ENCODE peak calls at places on chromosome 1, in six cellular contexts. One of them, this sample, is unnamed. For H3K27me3, the result is how much of the 10 kb centered on the place peaks cover.

GRCh38 chr1:71473331-71473730 is 392.5 kb upstream of the ZRANB2 start:
- DNase-seq in thoracic aorta: no peak
- DNase-seq in lower lobe of right lung: no peak
- DNase-seq in heart right ventricle: no peak
- DNase-seq in bronchial epithelial cell: no peak
- DNase-seq in stomach: no peak
- DNase-seq in this sample: no peak

GRCh38 chr1:77245724-77246294 is 26.6 kb upstream of the PIGK start:
- DNase-seq in bronchial epithelial cell: no peak
- DNase-seq in heart right ventricle: no peak
- DNase-seq in stomach: no peak
- DNase-seq in lower lobe of right lung: no peak
- DNase-seq in thoracic aorta: no peak
- DNase-seq in this sample: no peak

GRCh38 chr1:159881930-159882839 is 17.8 kb downstream of the CFAP45 start:
- DNase-seq in thoracic aorta: no peak
- DNase-seq in stomach: peak
- DNase-seq in lower lobe of right lung: peak
- DNase-seq in bronchial epithelial cell: peak
- DNase-seq in heart right ventricle: peak
- DNase-seq in this sample: no peak

GRCh38 chr1:240621249-240621648 is 9.3 kb upstream of the GREM2 start:
- DNase-seq in lower lobe of right lung: no peak
- DNase-seq in thoracic aorta: no peak
- DNase-seq in heart right ventricle: no peak
- DNase-seq in bronchial epithelial cell: peak
- DNase-seq in stomach: no peak
- DNase-seq in this sample: no peak

GRCh38 chr1:173410133-173410793 is 66.9 kb upstream of the PRDX6 start:
- DNase-seq in thoracic aorta: no peak
- DNase-seq in heart right ventricle: no peak
- DNase-seq in bronchial epithelial cell: no peak
- DNase-seq in lower lobe of right lung: no peak
- DNase-seq in stomach: no peak
- DNase-seq in this sample: no peak

GRCh38 chr1:152516082-152516481 is 1.8 kb downstream of the CRCT1 start:
- DNase-seq in stomach: no peak
- DNase-seq in bronchial epithelial cell: no peak
- DNase-seq in thoracic aorta: no peak
- DNase-seq in heart right ventricle: no peak
- DNase-seq in lower lobe of right lung: no peak
- DNase-seq in this sample: no peak

GRCh38 chr1:235442788-235443429 is 61.3 kb downstream of the B3GALNT2 start:
- DNase-seq in stomach: no peak
- DNase-seq in bronchial epithelial cell: peak
- DNase-seq in thoracic aorta: no peak
- DNase-seq in heart right ventricle: no peak
- DNase-seq in lower lobe of right lung: no peak
- DNase-seq in this sample: no peak

GRCh38 chr1:6097117-6097595 is 51.5 kb downstream of the KCNAB2 start:
- DNase-seq in stomach: no peak
- DNase-seq in thoracic aorta: no peak
- DNase-seq in heart right ventricle: peak
- DNase-seq in lower lobe of right lung: peak
- DNase-seq in bronchial epithelial cell: no peak
- DNase-seq in this sample: no peak

GRCh38 chr1:105608713-105609112 is 1447.8 kb upstream of the PRMT6 start:
- DNase-seq in bronchial epithelial cell: peak
- DNase-seq in thoracic aorta: no peak
- DNase-seq in stomach: no peak
- DNase-seq in heart right ventricle: no peak
- DNase-seq in lower lobe of right lung: no peak
- DNase-seq in this sample: no peak

GRCh38 chr1:201279313-201279712 is 4.0 kb upstream of the PKP1 start:
- DNase-seq in thoracic aorta: no peak
- DNase-seq in heart right ventricle: no peak
- DNase-seq in bronchial epithelial cell: no peak
- DNase-seq in lower lobe of right lung: no peak
- DNase-seq in stomach: no peak
- DNase-seq in this sample: no peak

GRCh38 chr1:6911229-6911941 is 126.1 kb downstream of the CAMTA1 start:
- DNase-seq in stomach: no peak
- DNase-seq in thoracic aorta: no peak
- DNase-seq in heart right ventricle: no peak
- DNase-seq in lower lobe of right lung: no peak
- DNase-seq in bronchial epithelial cell: no peak
- DNase-seq in this sample: no peak

GRCh38 chr1:62144238-62144831 is 50.3 kb upstream of the L1TD1 start:
- DNase-seq in stomach: no peak
- DNase-seq in heart right ventricle: no peak
- DNase-seq in lower lobe of right lung: no peak
- DNase-seq in thoracic aorta: no peak
- DNase-seq in bronchial epithelial cell: peak
- DNase-seq in this sample: no peak

GRCh38 chr1:221689138-221689537 is 52.8 kb downstream of the DUSP10 start:
- DNase-seq in thoracic aorta: no peak
- DNase-seq in lower lobe of right lung: no peak
- DNase-seq in heart right ventricle: no peak
- DNase-seq in stomach: no peak
- DNase-seq in bronchial epithelial cell: peak
- DNase-seq in this sample: no peak

GRCh38 chr1:18109756-18110597 is 2.4 kb downstream of the IGSF21 start:
- DNase-seq in stomach: peak
- DNase-seq in heart right ventricle: peak
- DNase-seq in lower lobe of right lung: no peak
- DNase-seq in thoracic aorta: no peak
- DNase-seq in bronchial epithelial cell: no peak
- DNase-seq in this sample: no peak

GRCh38 chr1:18111605-18112297 is 4.2 kb downstream of the IGSF21 start:
- DNase-seq in thoracic aorta: no peak
- DNase-seq in stomach: no peak
- DNase-seq in heart right ventricle: no peak
- DNase-seq in lower lobe of right lung: no peak
- DNase-seq in bronchial epithelial cell: no peak
- DNase-seq in this sample: no peak

GRCh38 chr1:18110598-18110939 is 3.0 kb downstream of the IGSF21 start:
- DNase-seq in stomach: no peak
- DNase-seq in thoracic aorta: no peak
- DNase-seq in lower lobe of right lung: no peak
- DNase-seq in heart right ventricle: peak
- DNase-seq in bronchial epithelial cell: no peak
- DNase-seq in this sample: no peak

GRCh38 chr1:18112611-18113010 is 5.0 kb downstream of the IGSF21 start:
- DNase-seq in thoracic aorta: no peak
- DNase-seq in heart right ventricle: no peak
- DNase-seq in lower lobe of right lung: no peak
- DNase-seq in bronchial epithelial cell: no peak
- DNase-seq in stomach: no peak
- DNase-seq in this sample: no peak

DNA sequence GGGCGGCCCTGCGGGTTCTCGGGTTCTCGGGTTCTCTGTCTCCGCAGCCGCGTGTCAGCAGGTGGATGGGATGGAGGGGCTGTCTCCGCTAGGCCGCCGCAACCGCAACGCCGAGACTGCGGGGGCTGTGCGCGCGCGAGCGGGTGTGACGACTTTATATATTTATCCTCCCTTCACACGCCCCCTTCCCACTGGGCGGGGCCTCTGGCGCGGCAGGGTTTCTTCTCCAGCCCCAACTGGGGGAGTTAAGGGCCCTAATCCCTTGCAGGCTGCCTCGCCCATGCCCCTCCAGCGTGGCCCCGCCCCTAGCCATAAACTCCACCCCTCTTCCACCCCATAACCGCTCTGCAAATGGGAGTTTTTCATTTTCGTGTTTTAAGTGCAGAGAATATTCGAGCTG is 3.4 kb downstream of the IGSF21 start:
- DNase-seq in heart right ventricle: peak
- DNase-seq in lower lobe of right lung: no peak
- DNase-seq in stomach: no peak
- DNase-seq in bronchial epithelial cell: no peak
- DNase-seq in thoracic aorta: no peak
- DNase-seq in this sample: no peak
- H3K27me3 ChIP-seq in heart right ventricle: half or more
- H3K27me3 ChIP-seq in lower lobe of right lung: half or more
- H3K27me3 ChIP-seq in stomach: half or more
- H3K27me3 ChIP-seq in bronchial epithelial cell: under half
- H3K27me3 ChIP-seq in thoracic aorta: under half
- H3K27me3 ChIP-seq in this sample: under half

GRCh38 chr1:243487649-243488227 is 231.9 kb downstream of the SDCCAG8 start:
- DNase-seq in heart right ventricle: no peak
- DNase-seq in stomach: no peak
- DNase-seq in bronchial epithelial cell: peak
- DNase-seq in thoracic aorta: no peak
- DNase-seq in lower lobe of right lung: no peak
- DNase-seq in this sample: no peak
- TF ChIP-seq CTCF in heart right ventricle: no peak
- TF ChIP-seq CTCF in stomach: no peak
- TF ChIP-seq CTCF in bronchial epithelial cell: no peak
- TF ChIP-seq CTCF in thoracic aorta: no peak
- TF ChIP-seq CTCF in lower lobe of right lung: no peak
- TF ChIP-seq CTCF in this sample: no peak

GRCh38 chr1:90925928-90926869 is 95.6 kb downstream of the ZNF644 start:
- DNase-seq in thoracic aorta: no peak
- DNase-seq in stomach: no peak
- DNase-seq in heart right ventricle: no peak
- DNase-seq in bronchial epithelial cell: peak
- DNase-seq in lower lobe of right lung: no peak
- DNase-seq in this sample: no peak
- H3K4me3 ChIP-seq in thoracic aorta: no peak
- H3K4me3 ChIP-seq in stomach: no peak
- H3K4me3 ChIP-seq in heart right ventricle: no peak
- H3K4me3 ChIP-seq in bronchial epithelial cell: no peak
- H3K4me3 ChIP-seq in lower lobe of right lung: no peak
- H3K4me3 ChIP-seq in this sample: no peak

GRCh38 chr1:41365772-41366427 is 4.7 kb downstream of the FOXO6 start:
- DNase-seq in bronchial epithelial cell: no peak
- DNase-seq in lower lobe of right lung: no peak
- DNase-seq in stomach: peak
- DNase-seq in heart right ventricle: no peak
- DNase-seq in thoracic aorta: no peak
- DNase-seq in this sample: no peak
- H3K27me3 ChIP-seq in bronchial epithelial cell: under half
- H3K27me3 ChIP-seq in lower lobe of right lung: under half
- H3K27me3 ChIP-seq in stomach: half or more
- H3K27me3 ChIP-seq in heart right ventricle: half or more
- H3K27me3 ChIP-seq in thoracic aorta: under half
- H3K27me3 ChIP-seq in this sample: under half

GRCh38 chr1:32181065-32181464 is 1.6 kb downstream of the TXLNA start:
- DNase-seq in thoracic aorta: no peak
- DNase-seq in stomach: no peak
- DNase-seq in bronchial epithelial cell: no peak
- DNase-seq in heart right ventricle: no peak
- DNase-seq in lower lobe of right lung: no peak
- DNase-seq in this sample: no peak

GRCh38 chr1:32179193-32179442 is 357 bp upstream of the TXLNA start:
- DNase-seq in lower lobe of right lung: no peak
- DNase-seq in heart right ventricle: no peak
- DNase-seq in stomach: no peak
- DNase-seq in bronchial epithelial cell: no peak
- DNase-seq in thoracic aorta: no peak
- DNase-seq in this sample: no peak

GRCh38 chr1:32181563-32181962 is 2.1 kb downstream of the TXLNA start:
- DNase-seq in stomach: no peak
- DNase-seq in lower lobe of right lung: no peak
- DNase-seq in thoracic aorta: no peak
- DNase-seq in bronchial epithelial cell: no peak
- DNase-seq in heart right ventricle: no peak
- DNase-seq in this sample: no peak

GRCh38 chr1:32179443-32180185 is at the start of gene TXLNA:
- DNase-seq in stomach: peak
- DNase-seq in heart right ventricle: peak
- DNase-seq in bronchial epithelial cell: peak
- DNase-seq in thoracic aorta: peak
- DNase-seq in lower lobe of right lung: peak
- DNase-seq in this sample: peak

DNA sequence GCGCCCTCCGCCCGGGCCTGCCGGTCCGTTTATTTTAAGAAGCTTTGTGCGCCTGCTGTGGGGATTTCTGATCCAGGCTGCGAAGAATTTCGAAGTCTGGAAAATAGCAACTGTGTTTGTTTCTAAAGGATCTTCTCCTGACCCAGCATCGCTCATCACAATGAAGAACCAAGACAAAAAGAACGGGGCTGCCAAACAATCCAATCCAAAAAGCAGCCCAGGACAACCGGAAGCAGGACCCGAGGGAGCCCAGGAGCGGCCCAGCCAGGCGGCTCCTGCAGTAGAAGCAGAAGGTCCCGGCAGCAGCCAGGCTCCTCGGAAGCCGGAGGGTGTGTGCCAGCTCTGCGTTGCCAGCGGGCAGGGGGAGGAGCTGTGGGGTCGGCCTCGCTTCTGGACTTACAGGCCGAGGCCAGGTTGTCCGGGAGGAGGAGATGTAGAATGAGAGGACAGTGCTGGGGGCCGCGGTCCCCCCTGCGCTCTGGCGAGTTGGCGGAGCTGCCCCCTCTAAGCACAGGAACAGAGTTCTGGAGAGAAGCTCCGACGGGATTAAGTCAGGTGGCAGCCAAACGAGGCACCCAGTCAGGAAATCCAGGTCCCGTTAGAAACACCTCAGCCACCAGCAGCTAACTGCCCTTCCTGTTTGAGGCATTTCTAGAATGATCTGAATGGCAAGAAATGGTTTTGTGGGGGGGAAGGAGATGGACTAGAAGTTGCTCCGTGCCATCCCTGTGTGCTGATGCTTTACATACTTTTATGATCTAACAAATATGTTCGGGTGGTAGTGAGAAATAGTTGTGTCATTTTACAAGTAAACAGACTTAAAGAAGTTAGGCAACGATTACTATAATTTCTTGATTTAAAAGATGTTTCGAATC is 948 bp downstream of the TXLNA start:
- DNase-seq in stomach: peak
- DNase-seq in bronchial epithelial cell: peak
- DNase-seq in heart right ventricle: peak
- DNase-seq in thoracic aorta: no peak
- DNase-seq in lower lobe of right lung: peak
- DNase-seq in this sample: no peak
- TF ChIP-seq CTCF in stomach: no peak
- TF ChIP-seq CTCF in bronchial epithelial cell: no peak
- TF ChIP-seq CTCF in heart right ventricle: no peak
- TF ChIP-seq CTCF in thoracic aorta: no peak
- TF ChIP-seq CTCF in lower lobe of right lung: no peak
- TF ChIP-seq CTCF in this sample: no peak

DNA sequence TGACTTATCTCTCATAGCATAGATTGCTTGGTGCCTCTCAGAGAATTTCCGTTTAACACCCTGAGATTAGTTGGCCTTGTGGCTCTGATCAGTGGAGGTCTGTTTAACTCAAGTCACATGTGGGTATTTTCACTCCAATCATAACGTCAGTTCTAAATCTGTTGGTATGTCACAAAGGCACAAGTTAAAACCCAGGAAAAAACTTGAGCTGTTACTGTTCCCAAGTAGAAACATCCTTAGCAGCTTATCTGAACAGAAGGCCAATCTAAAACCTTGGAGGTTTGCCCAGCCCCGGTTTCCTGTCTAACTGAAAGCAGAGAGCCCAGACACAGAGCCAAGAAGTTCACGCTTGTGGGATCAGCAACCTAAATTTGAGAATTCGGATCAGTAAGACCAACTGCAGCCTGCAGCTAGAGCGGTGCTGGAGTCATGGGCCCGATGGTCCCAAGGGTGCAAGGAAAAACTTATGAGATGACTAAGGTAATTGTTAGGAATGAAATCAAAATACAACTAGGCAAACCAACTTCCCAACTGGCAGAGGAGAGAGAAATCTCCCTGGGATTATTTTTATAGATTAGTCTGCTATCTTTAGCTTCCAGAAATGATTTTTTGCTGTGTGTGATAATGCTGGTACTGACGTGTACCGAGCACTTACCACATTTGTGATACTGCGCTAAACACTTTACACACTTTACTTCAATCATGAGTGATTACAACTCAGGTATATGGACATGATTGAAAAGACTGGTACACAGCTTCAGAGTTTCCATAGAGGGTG is 90.2 kb upstream of the C1orf21 start:
- DNase-seq in thoracic aorta: peak
- DNase-seq in lower lobe of right lung: peak
- DNase-seq in heart right ventricle: peak
- DNase-seq in stomach: peak
- DNase-seq in bronchial epithelial cell: peak
- DNase-seq in this sample: peak
- H3K4me3 ChIP-seq in thoracic aorta: peak
- H3K4me3 ChIP-seq in lower lobe of right lung: no peak
- H3K4me3 ChIP-seq in heart right ventricle: no peak
- H3K4me3 ChIP-seq in stomach: no peak
- H3K4me3 ChIP-seq in bronchial epithelial cell: no peak
- H3K4me3 ChIP-seq in this sample: peak

This sample was measured in ascending aorta.